ENCODE peak calls at places on chromosomes 11 and 22, in four cellular contexts. One of them, this sample, is unnamed.

GRCh38 chr11:15258433-15259350 is 144.0 kb downstream of the INSC start:
- DNase-seq in K562: no peak
- DNase-seq in SK-N-SH: no peak
- DNase-seq in WTC11: no peak
- DNase-seq in this sample: peak; percentile 62

GRCh38 chr11:123441161-123441560 is 11.1 kb downstream of the GRAMD1B start:
- DNase-seq in K562: no peak
- DNase-seq in SK-N-SH: no peak
- DNase-seq in WTC11: no peak
- DNase-seq in this sample: no peak

GRCh38 chr22:42697542-42698013 is 23.1 kb downstream of the A4GALT start:
- DNase-seq in K562: no peak
- DNase-seq in SK-N-SH: no peak
- DNase-seq in WTC11: no peak
- DNase-seq in this sample: peak; percentile 61

GRCh38 chr11:75346912-75347647 is 4.4 kb downstream of the ARRB1 start:
- DNase-seq in K562: no peak
- DNase-seq in SK-N-SH: no peak
- DNase-seq in WTC11: no peak
- DNase-seq in this sample: no peak

GRCh38 chr22:47775686-47776085 is 1013.2 kb downstream of the TBC1D22A start:
- DNase-seq in K562: no peak
- DNase-seq in SK-N-SH: no peak
- DNase-seq in WTC11: no peak
- DNase-seq in this sample: no peak

GRCh38 chr11:128548655-128549255 is 38.6 kb downstream of the ETS1 start:
- DNase-seq in K562: no peak
- DNase-seq in SK-N-SH: peak; percentile 77
- DNase-seq in WTC11: peak; percentile 36
- DNase-seq in this sample: no peak

GRCh38 chr11:110710520-110711381 is 1.5 kb downstream of the ARHGAP20 start:
- DNase-seq in K562: no peak
- DNase-seq in SK-N-SH: peak; percentile 47
- DNase-seq in WTC11: peak; percentile 50
- DNase-seq in this sample: peak; percentile 9

GRCh38 chr11:101552893-101553292 is 30.9 kb downstream of the TRPC6 start:
- DNase-seq in K562: no peak
- DNase-seq in SK-N-SH: no peak
- DNase-seq in WTC11: no peak
- DNase-seq in this sample: no peak

GRCh38 chr11:115664313-115664712 is 160.1 kb upstream of the CADM1 start:
- DNase-seq in K562: no peak
- DNase-seq in SK-N-SH: no peak
- DNase-seq in WTC11: no peak
- DNase-seq in this sample: no peak

GRCh38 chr11:134643115-134643514 is 231.1 kb upstream of the B3GAT1 start:
- DNase-seq in K562: no peak
- DNase-seq in SK-N-SH: peak; percentile 62
- DNase-seq in WTC11: no peak
- DNase-seq in this sample: no peak

GRCh38 chr11:131038597-131038996 is 122.3 kb upstream of the SNX19 start:
- DNase-seq in K562: peak; percentile 14
- DNase-seq in SK-N-SH: peak; percentile 37
- DNase-seq in WTC11: no peak
- DNase-seq in this sample: no peak

GRCh38 chr22:19065298-19065859 is 56.8 kb downstream of the DGCR2 start:
- DNase-seq in K562: no peak
- DNase-seq in SK-N-SH: no peak
- DNase-seq in WTC11: no peak
- DNase-seq in this sample: no peak

GRCh38 chr11:65584723-65585171 is 8.9 kb downstream of the EHBP1L1 start:
- DNase-seq in K562: no peak
- DNase-seq in SK-N-SH: peak; percentile 41
- DNase-seq in WTC11: peak; percentile 63
- DNase-seq in this sample: no peak

GRCh38 chr22:41094036-41094435 is 1.6 kb downstream of the EP300 start:
- DNase-seq in K562: peak; percentile 14
- DNase-seq in SK-N-SH: peak; percentile 10
- DNase-seq in WTC11: no peak
- DNase-seq in this sample: peak; percentile 31

GRCh38 chr22:50506611-50507420 is 686 bp downstream of the LMF2 start:
- DNase-seq in K562: no peak
- DNase-seq in SK-N-SH: no peak
- DNase-seq in WTC11: no peak
- DNase-seq in this sample: no peak

GRCh38 chr11:62458212-62459002 is 39.6 kb downstream of the SCGB1A1 start:
- DNase-seq in K562: peak; percentile 67
- DNase-seq in SK-N-SH: no peak
- DNase-seq in WTC11: no peak
- DNase-seq in this sample: peak; percentile 36

GRCh38 chr22:38098410-38099249 is 11.9 kb downstream of the BAIAP2L2 start:
- DNase-seq in K562: no peak
- DNase-seq in SK-N-SH: no peak
- DNase-seq in WTC11: no peak
- DNase-seq in this sample: no peak

GRCh38 chr22:42792909-42793847 is 63.9 kb downstream of the ARFGAP3 start:
- DNase-seq in K562: no peak
- DNase-seq in SK-N-SH: no peak
- DNase-seq in WTC11: no peak
- DNase-seq in this sample: no peak

GRCh38 chr11:71364176-71364671 is 84.0 kb downstream of the DHCR7 start:
- DNase-seq in K562: no peak
- DNase-seq in SK-N-SH: no peak
- DNase-seq in WTC11: no peak
- DNase-seq in this sample: no peak

GRCh38 chr22:19619144-19620009 is 94.9 kb upstream of the SEPTIN5 start:
- DNase-seq in K562: no peak
- DNase-seq in SK-N-SH: no peak
- DNase-seq in WTC11: no peak
- DNase-seq in this sample: no peak

GRCh38 chr11:75241906-75242644 is 1.5 kb downstream of the TPBGL start:
- DNase-seq in K562: no peak
- DNase-seq in SK-N-SH: no peak
- DNase-seq in WTC11: no peak
- DNase-seq in this sample: no peak

GRCh38 chr11:84247931-84248330 is 961.8 kb upstream of the CCDC90B start:
- DNase-seq in K562: no peak
- DNase-seq in SK-N-SH: no peak
- DNase-seq in WTC11: no peak
- DNase-seq in this sample: no peak

GRCh38 chr11:48101044-48101733 is 115.4 kb upstream of the OR4B1 start:
- DNase-seq in K562: no peak
- DNase-seq in SK-N-SH: no peak
- DNase-seq in WTC11: no peak
- DNase-seq in this sample: no peak

GRCh38 chr11:62599069-62599696 is 2.5 kb downstream of the MTA2 start:
- DNase-seq in K562: peak; percentile 99
- DNase-seq in SK-N-SH: peak; percentile 95
- DNase-seq in WTC11: peak; percentile 94
- DNase-seq in this sample: peak; percentile 97

GRCh38 chr11:76770642-76771445 is 12.3 kb upstream of the TSKU start:
- DNase-seq in K562: no peak
- DNase-seq in SK-N-SH: no peak
- DNase-seq in WTC11: no peak
- DNase-seq in this sample: peak; percentile 69

GRCh38 chr11:2582958-2583604 is 116.7 kb downstream of the KCNQ1OT1 start:
- DNase-seq in K562: no peak
- DNase-seq in SK-N-SH: no peak
- DNase-seq in WTC11: peak; percentile 7
- DNase-seq in this sample: no peak

GRCh38 chr22:19289475-19290161 is 1.9 kb downstream of the CLTCL1 start:
- DNase-seq in K562: no peak
- DNase-seq in SK-N-SH: no peak
- DNase-seq in WTC11: no peak
- DNase-seq in this sample: no peak

GRCh38 chr11:99418927-99419707 is 398.4 kb downstream of the CNTN5 start:
- DNase-seq in K562: no peak
- DNase-seq in SK-N-SH: no peak
- DNase-seq in WTC11: no peak
- DNase-seq in this sample: no peak

GRCh38 chr11:66842501-66842895 is 743 bp upstream of the RCE1 start:
- DNase-seq in K562: no peak
- DNase-seq in SK-N-SH: no peak
- DNase-seq in WTC11: no peak
- DNase-seq in this sample: no peak

GRCh38 chr11:111736191-111736590 is 30.0 kb downstream of the PPP2R1B start:
- DNase-seq in K562: no peak
- DNase-seq in SK-N-SH: no peak
- DNase-seq in WTC11: no peak
- DNase-seq in this sample: no peak

GRCh38 chr11:111737877-111738205 is 28.3 kb downstream of the PPP2R1B start:
- DNase-seq in K562: no peak
- DNase-seq in SK-N-SH: no peak
- DNase-seq in WTC11: no peak
- DNase-seq in this sample: no peak

GRCh38 chr11:111736621-111737055 is 29.6 kb downstream of the PPP2R1B start:
- DNase-seq in K562: no peak
- DNase-seq in SK-N-SH: no peak
- DNase-seq in WTC11: no peak
- DNase-seq in this sample: no peak

GRCh38 chr11:111735262-111736116 is 30.7 kb downstream of the PPP2R1B start:
- DNase-seq in K562: no peak
- DNase-seq in SK-N-SH: peak; percentile 88
- DNase-seq in WTC11: no peak
- DNase-seq in this sample: no peak

DNA sequence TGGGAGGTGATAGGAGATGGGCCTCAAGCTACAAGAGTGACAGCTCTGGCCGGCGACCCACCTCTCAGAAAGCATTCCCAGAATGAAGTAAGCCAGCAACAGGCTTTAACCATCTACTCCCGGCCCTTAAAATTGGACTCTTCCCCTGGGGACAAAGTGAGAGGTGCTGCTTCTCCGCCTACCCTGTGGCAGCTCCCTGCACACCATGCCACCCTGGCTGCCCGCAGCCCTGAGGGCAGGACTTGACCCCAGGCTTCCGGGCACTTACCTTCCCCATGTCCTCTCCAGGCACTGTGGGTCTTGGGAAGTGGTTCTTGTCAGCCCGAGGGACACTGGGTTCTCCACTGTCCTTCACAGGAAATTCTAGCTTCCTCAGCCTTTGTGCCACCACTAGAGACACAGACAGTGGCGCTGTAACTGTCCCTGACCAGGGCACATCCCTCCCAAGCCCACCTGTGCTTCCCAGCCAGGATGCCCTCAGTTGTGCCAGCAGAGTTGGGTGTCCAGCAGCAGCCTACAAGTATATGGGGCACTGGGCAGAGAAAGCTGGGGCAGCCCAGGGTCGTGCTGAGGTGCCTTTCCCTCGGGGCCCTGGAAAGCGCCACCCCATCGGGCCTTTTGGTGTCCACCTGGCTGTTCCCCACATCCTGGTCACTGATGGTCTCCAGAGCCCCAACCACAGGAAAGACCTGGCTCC is 28.9 kb downstream of the PPP2R1B start:
- DNase-seq in K562: no peak
- DNase-seq in SK-N-SH: no peak
- DNase-seq in WTC11: no peak
- DNase-seq in this sample: no peak
- TF ChIP-seq FOXJ3 in K562: no peak
- TF ChIP-seq FOXJ3 in SK-N-SH: no peak
- TF ChIP-seq FOXJ3 in WTC11: no peak
- TF ChIP-seq FOXJ3 in this sample: no peak

GRCh38 chr11:116849491-116849890 is 12.1 kb upstream of the APOA1 start:
- DNase-seq in K562: no peak
- DNase-seq in SK-N-SH: no peak
- DNase-seq in WTC11: no peak
- DNase-seq in this sample: no peak
- TF ChIP-seq FOXJ3 in K562: no peak
- TF ChIP-seq FOXJ3 in SK-N-SH: no peak
- TF ChIP-seq FOXJ3 in WTC11: no peak
- TF ChIP-seq FOXJ3 in this sample: no peak

DNA sequence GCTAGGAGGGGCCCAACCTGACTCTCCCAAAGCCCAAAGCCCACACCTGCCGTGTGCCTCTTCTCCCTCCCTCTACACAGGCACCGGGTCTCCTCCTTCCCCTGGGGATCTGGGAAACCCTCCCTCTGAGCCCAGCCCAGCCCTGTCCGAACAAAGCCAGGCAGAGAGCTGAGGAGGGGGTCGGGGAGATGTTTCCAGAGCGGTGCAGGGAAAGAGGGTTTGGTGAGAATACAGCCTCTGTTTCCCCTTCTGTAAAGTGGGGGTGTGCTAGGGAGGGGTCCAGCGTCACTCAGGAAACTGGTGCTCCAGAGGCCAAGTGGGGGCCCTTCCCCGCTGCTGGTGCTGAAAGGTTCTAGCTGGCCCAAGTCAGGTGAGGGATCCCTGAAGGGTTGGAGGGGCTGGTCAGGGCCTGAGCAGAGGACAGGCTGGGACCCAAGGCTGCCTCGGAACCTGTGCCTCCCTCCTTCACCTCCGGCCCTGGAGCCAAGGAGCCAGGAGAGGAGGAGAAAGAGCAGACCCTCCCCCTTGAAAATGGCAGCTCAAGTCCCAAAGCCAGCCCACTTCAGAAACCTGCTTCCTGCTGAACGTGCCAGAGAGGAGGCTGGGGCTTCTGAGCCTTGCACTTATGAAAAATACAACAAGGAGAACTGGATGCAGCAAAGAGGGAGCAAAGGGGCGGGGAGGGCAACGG is 43.4 kb downstream of the MACROD1 start:
- DNase-seq in K562: no peak
- DNase-seq in SK-N-SH: no peak
- DNase-seq in WTC11: no peak
- DNase-seq in this sample: no peak
- TF ChIP-seq FOXJ3 in K562: no peak
- TF ChIP-seq FOXJ3 in SK-N-SH: no peak
- TF ChIP-seq FOXJ3 in WTC11: no peak
- TF ChIP-seq FOXJ3 in this sample: no peak

GRCh38 chr11:95338430-95338991 is 107.5 kb upstream of the SESN3 start:
- DNase-seq in K562: no peak
- DNase-seq in SK-N-SH: no peak
- DNase-seq in WTC11: no peak
- DNase-seq in this sample: no peak
- TF ChIP-seq FOXJ3 in K562: no peak
- TF ChIP-seq FOXJ3 in SK-N-SH: no peak
- TF ChIP-seq FOXJ3 in WTC11: no peak
- TF ChIP-seq FOXJ3 in this sample: no peak

DNA sequence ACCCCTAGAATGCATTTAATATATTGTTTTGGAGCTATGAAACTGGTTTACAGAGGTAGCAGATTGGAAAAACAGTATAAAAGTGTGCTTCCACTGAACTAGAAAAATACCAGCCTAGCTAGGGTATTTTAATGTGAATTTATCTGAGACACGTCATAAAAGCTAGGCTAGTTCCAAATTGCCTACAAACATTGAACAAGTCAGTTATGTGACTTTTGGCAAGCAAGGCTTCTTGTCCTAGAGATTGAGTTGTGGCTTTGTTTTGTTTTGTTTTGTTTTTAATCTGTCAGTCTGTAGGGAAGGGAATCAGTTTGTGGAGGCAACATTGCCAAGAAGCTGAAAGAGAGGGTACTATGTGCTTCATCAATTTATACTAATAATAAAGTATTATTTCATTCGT is 24.2 kb downstream of the RTN3 start:
- DNase-seq in K562: no peak
- DNase-seq in SK-N-SH: no peak
- DNase-seq in WTC11: no peak
- DNase-seq in this sample: no peak
- TF ChIP-seq FOXJ3 in K562: no peak
- TF ChIP-seq FOXJ3 in SK-N-SH: no peak
- TF ChIP-seq FOXJ3 in WTC11: no peak
- TF ChIP-seq FOXJ3 in this sample: no peak